ENCODE peak calls at places on chromosomes 4 and X, in seven cellular contexts. K, T, U, Z, F, B and L are unnamed samples.

GRCh38 chr4:88318751-88319350 is 34.5 kb upstream of the PPM1K start:
- DNase-seq in Z (no peak), B (no peak), F (no peak), K (no peak), T (no peak), U (no peak), L (no peak)

GRCh38 chr4:163808091-163808490 is 313.6 kb downstream of the TMA16 start:
- DNase-seq in K (no peak), Z (no peak), F (no peak), B (no peak), U (no peak), T (no peak), L (no peak)

GRCh38 chr4:144582105-144582850 is 63.7 kb upstream of the HHIP start:
- DNase-seq in K (no peak), T (no peak), Z (no peak), U (no peak), B (no peak), F (no peak), L (no peak)

GRCh38 chrX:71540801-71541545 is 8.1 kb downstream of the OGT start:
- DNase-seq in T (no peak), F (no peak), U (no peak), K (no peak), B (no peak), Z (no peak), L (no peak)

GRCh38 chr4:70901607-70901983 is 574 bp upstream of the MOB1B start:
- DNase-seq in T (no peak), K (no peak), Z (no peak), F (no peak), B (no peak), U (no peak), L (no peak)

GRCh38 chr4:6157926-6158325 is 42.4 kb downstream of the JAKMIP1 start:
- DNase-seq in K (no peak), Z (no peak), B (no peak), T (no peak), F (no peak), U (no peak), L (no peak)

GRCh38 chr4:7375427-7375826 is 59.3 kb downstream of the PSAPL1 start:
- DNase-seq in B (no peak), Z (peak), F (peak), K (no peak), U (no peak), T (no peak), L (peak)

GRCh38 chrX:103614999-103615398 is 7.2 kb downstream of the TCEAL3 start:
- DNase-seq in U (no peak), K (no peak), Z (no peak), T (no peak), F (no peak), B (no peak), L (no peak)

GRCh38 chr4:145843148-145843547 is 95.5 kb downstream of the ZNF827 start:
- DNase-seq in F (no peak), K (no peak), U (no peak), B (no peak), T (no peak), Z (peak), L (no peak)

GRCh38 chr4:15855804-15856475 is 77.8 kb downstream of the CD38 start:
- DNase-seq in Z (no peak), B (no peak), K (no peak), U (no peak), F (peak), T (no peak), L (peak)

GRCh38 chrX:104522386-104522785 is 43.6 kb upstream of the IL1RAPL2 start:
- DNase-seq in T (no peak), Z (no peak), K (no peak), B (no peak), F (no peak), U (peak), L (no peak)

GRCh38 chrX:10828640-10829039 is 208.3 kb upstream of the MID1 start:
- DNase-seq in B (no peak), Z (no peak), K (no peak), T (no peak), F (no peak), U (no peak), L (no peak)

GRCh38 chr4:141899541-141899940 is 263.2 kb downstream of the IL15 start:
- DNase-seq in B (no peak), Z (peak), U (no peak), F (no peak), T (no peak), K (no peak), L (no peak)

GRCh38 chr4:55183926-55184599 is 58.7 kb upstream of the KDR start:
- DNase-seq in B (no peak), F (no peak), Z (peak), T (no peak), U (peak), K (no peak), L (no peak)

GRCh38 chr4:74415602-74416300 is 29.2 kb upstream of the AREG start:
- DNase-seq in U (no peak), F (no peak), T (no peak), K (no peak), B (no peak), Z (no peak), L (no peak)

GRCh38 chrX:78182881-78183280 is 43.4 kb upstream of the TAF9B start:
- DNase-seq in T (no peak), K (no peak), F (no peak), U (no peak), Z (no peak), B (no peak), L (no peak)

GRCh38 chr4:110278127-110278526 is 79.7 kb upstream of the ELOVL6 start:
- DNase-seq in K (no peak), U (no peak), B (no peak), T (no peak), Z (no peak), F (no peak), L (no peak)

GRCh38 chr4:25823632-25824031 is 39.2 kb downstream of the SEL1L3 start:
- DNase-seq in K (no peak), B (no peak), U (no peak), F (no peak), T (no peak), Z (no peak), L (no peak)

GRCh38 chrX:85590638-85591037 is 211.2 kb upstream of the POF1B start:
- DNase-seq in F (no peak), Z (no peak), T (no peak), K (no peak), B (no peak), U (no peak), L (no peak)

GRCh38 chr4:19472669-19473068 is 779.0 kb upstream of the SLIT2 start:
- DNase-seq in Z (no peak), F (no peak), U (no peak), T (no peak), K (no peak), B (no peak), L (no peak)

GRCh38 chr4:138035781-138036258 is 206.3 kb downstream of the SLC7A11 start:
- DNase-seq in T (peak), F (no peak), U (peak), Z (no peak), B (no peak), K (peak), L (no peak)
- TF ChIP-seq CTCF in T (peak), F (peak), U (peak), Z (peak), B (no peak), K (peak), L (peak)

GRCh38 chr4:67918428-67918827 is 34.6 kb upstream of the TMPRSS11D start:
- DNase-seq in K (no peak), U (no peak), F (no peak), Z (no peak), B (no peak), T (no peak), L (no peak)
- TF ChIP-seq CTCF in K (peak), U (peak), F (no peak), Z (peak), B (no peak), T (peak), L (no peak)

DNA sequence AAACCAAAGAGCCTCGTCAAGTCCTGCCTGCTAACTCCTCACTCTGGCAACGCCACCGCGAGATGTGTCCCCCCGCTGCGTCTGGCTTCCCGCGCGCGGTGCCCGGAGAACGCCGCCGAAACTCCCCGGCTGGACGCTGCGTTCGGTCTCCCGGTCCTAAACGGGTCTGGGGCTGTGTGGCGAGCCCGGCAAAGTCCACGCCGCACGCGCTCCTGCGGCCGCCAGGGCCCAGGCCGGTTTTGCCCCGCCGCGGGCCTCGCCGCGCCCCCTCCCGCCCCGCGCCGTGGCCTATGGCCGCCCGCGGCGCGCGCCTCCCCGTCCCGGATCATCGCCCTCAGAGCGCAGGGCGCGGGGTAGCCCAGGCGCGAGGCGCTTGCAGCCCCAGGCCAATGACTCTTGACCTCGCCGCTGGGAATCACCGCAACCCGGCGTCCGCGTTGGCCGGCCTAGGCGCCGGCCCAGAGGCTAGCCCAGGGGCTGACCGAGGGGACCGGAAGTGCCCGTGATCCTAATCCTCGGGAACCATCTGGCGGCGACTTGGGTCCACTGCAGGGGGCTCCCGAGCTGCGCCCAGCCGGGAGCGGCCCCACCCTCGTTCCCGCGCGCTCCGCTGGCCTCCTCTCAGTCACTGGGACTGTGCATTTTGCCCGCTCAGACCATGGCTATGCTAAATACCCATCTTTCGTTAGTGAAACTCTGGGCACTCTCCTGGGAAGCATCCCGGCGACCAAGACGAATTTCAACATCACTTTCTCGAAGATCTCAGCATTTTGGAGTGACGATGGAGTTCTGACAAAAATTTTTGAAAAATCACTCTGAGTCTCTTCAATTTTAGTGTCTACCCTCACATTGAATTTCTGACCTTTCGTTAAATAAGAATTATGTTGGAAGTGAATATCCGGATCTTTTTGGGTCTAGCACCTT is at the start of gene AADAT:
- DNase-seq in K (no peak), Z (peak), T (peak), U (peak), B (no peak), F (peak), L (peak)
- TF ChIP-seq CTCF in K (no peak), Z (peak), T (peak), U (peak), B (no peak), F (peak), L (peak)

DNA sequence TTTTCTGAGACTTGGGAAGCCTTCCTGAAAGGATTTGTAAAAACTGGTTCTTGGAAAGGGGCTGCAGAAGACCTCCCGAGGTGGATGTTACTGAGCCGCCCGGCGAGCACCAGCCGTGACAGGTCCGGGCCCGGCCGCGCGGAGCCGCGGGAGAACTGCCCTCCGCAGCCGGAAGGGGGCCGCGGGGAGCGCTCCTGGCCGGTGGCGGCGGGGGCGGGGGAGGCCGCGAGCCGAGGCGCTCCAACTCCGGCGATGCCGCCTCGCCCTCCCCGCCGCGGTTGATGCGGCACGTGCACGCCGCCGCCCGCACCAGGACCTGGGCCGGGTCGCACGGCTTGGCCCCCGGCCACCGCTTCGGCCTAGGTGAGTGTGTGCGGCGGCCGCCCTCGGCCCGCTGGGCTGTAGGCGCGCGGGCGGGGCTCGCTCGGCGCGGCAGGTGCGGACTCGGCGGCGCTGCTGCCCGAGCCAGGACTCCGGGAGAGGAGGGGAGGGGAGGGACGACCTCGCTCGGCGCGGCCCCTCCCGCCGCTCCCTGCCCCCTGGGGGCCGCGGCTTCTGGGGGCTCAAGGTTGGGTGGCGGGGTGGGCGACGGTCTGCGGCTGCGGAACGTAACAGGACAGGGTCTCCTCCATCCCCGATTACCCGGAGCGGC is 1.7 kb downstream of the SPRY1 start:
- DNase-seq in K (no peak), F (peak), B (peak), Z (no peak), U (peak), T (peak), L (peak)
- TF ChIP-seq CTCF in K (peak), F (peak), B (peak), Z (peak), U (peak), T (peak), L (peak)

DNA sequence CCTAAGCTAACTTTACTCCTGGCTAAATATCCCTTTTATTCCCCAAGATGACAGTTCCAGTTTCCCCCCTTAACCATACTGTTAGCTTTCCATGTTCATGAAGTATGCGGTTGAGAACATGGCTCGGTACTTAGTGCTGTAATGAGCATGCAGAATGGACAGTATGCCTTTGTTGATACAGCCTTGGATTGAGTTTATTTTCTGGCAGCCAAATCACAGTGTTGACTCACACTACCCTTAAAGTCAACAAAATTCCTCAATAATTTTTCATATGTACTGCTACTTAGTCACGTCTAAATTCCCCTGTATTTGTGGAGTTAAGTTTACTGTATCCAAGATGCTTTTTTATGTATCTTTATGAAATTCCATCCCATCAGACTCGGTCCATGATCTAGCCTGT is 1.4 kb upstream of the VEGFC start:
- DNase-seq in Z (peak), B (no peak), K (no peak), F (no peak), T (no peak), U (no peak), L (no peak)
- TF ChIP-seq CTCF in Z (no peak), B (no peak), K (no peak), F (no peak), T (no peak), U (no peak), L (no peak)

GRCh38 chrX:30343206-30343605 is 34.0 kb upstream of the NR0B1 start:
- DNase-seq in F (no peak), K (no peak), T (no peak), U (peak), Z (no peak), B (no peak), L (no peak)
- TF ChIP-seq CTCF in F (no peak), K (no peak), T (no peak), U (peak), Z (no peak), B (no peak), L (no peak)

GRCh38 chrX:66200855-66201795 is 37.1 kb downstream of the HEPH start:
- DNase-seq in Z (peak), B (no peak), K (no peak), T (no peak), F (no peak), U (no peak), L (no peak)
- TF ChIP-seq CTCF in Z (peak), B (no peak), K (peak), T (peak), F (peak), U (peak), L (peak)